ENCODE peak calls at places on chromosomes 4 and X, in seven cellular contexts. Y is esophagus muscularis mucosa, I is stomach, E is suprapubic skin, A is vagina, K is HCT116, Z is breast epithelium. W is an unnamed sample.

GRCh38 chr4:102734591-102735385 is 26.0 kb downstream of the MANBA start:
- DNase-seq in I (peak; percentile 28), Z (no peak), E (no peak), A (no peak), K (no peak), Y (peak; percentile 66), W (no peak)

GRCh38 chr4:98572697-98573096 is 85.7 kb downstream of the TSPAN5 start:
- DNase-seq in I (no peak), A (no peak), Y (no peak), K (no peak), E (no peak), Z (no peak), W (no peak)

GRCh38 chr4:11799182-11799581 is 370.5 kb upstream of the HS3ST1 start:
- DNase-seq in E (no peak), K (no peak), A (no peak), I (peak; percentile 27), Y (no peak), Z (no peak), W (no peak)

GRCh38 chr4:76208005-76208765 is 5.4 kb downstream of the SCARB2 start:
- DNase-seq in Y (peak; percentile 94), A (peak; percentile 96), K (no peak), Z (peak; percentile 63), E (peak; percentile 86), I (peak; percentile 74), W (no peak)

GRCh38 chrX:19747672-19748610 is 139.5 kb downstream of the SH3KBP1 start:
- DNase-seq in E (no peak), Y (no peak), Z (no peak), K (no peak), A (no peak), I (no peak), W (peak; percentile 93)

GRCh38 chr4:76738081-76738931 is 159.6 kb downstream of the SOWAHB start:
- DNase-seq in E (no peak), I (no peak), Y (no peak), K (no peak), A (no peak), Z (no peak), W (no peak)

GRCh38 chrX:71282514-71283408 is 674 bp upstream of the NONO start:
- DNase-seq in A (no peak), K (peak; percentile 4), Z (no peak), Y (no peak), E (no peak), I (no peak), W (no peak)

GRCh38 chrX:69556094-69557011 is 52.2 kb downstream of the NALF2 start:
- DNase-seq in I (no peak), A (no peak), Y (no peak), Z (no peak), K (peak; percentile 84), E (no peak), W (no peak)

GRCh38 chr4:187268940-187269339 is 545.3 kb upstream of the FAT1 start:
- DNase-seq in Y (no peak), E (no peak), Z (no peak), I (no peak), K (no peak), A (no peak), W (no peak)

GRCh38 chr4:76640252-76640925 is 205.4 kb downstream of the SHROOM3 start:
- DNase-seq in Z (no peak), I (peak; percentile 75), K (no peak), Y (no peak), A (no peak), E (no peak), W (no peak)

GRCh38 chr4:106809083-106809482 is 227.0 kb downstream of the DKK2 start:
- DNase-seq in Y (no peak), K (peak; percentile 26), E (no peak), Z (no peak), I (no peak), A (no peak), W (peak; percentile 26)

GRCh38 chr4:105605493-105605892 is 53.1 kb downstream of the ARHGEF38 start:
- DNase-seq in I (no peak), K (no peak), A (no peak), E (no peak), Y (no peak), Z (no peak), W (peak; percentile 10)

GRCh38 chrX:50594788-50595187 is 124.2 kb upstream of the DGKK start:
- DNase-seq in K (no peak), Y (no peak), Z (no peak), I (no peak), E (no peak), A (no peak), W (no peak)

GRCh38 chr4:69829678-69830077 is 30.3 kb downstream of the SULT1E1 start:
- DNase-seq in Z (no peak), Y (no peak), I (no peak), E (no peak), A (no peak), K (no peak), W (no peak)

GRCh38 chrX:127129510-127129909 is 310.0 kb downstream of the PRR32 start:
- DNase-seq in Y (no peak), Z (no peak), E (no peak), I (no peak), K (no peak), A (no peak), W (no peak)

GRCh38 chrX:50996930-50997329 is 86.4 kb downstream of the BMP15 start:
- DNase-seq in Z (no peak), E (no peak), K (no peak), Y (no peak), I (no peak), A (no peak), W (no peak)

GRCh38 chrX:45840411-45840950 is 639.8 kb upstream of the DIPK2B start:
- DNase-seq in E (no peak), K (no peak), A (no peak), I (no peak), Z (no peak), Y (no peak), W (no peak)

GRCh38 chr4:25367004-25367621 is 9.9 kb upstream of the ANAPC4 start:
- DNase-seq in E (no peak), A (no peak), I (no peak), K (no peak), Z (no peak), Y (no peak), W (no peak)
- TF ChIP-seq CTCF in E (peak; percentile 24), A (no peak), I (peak; percentile 42), K (peak; percentile 55), Z (no peak), Y (peak; percentile 44), W (no peak)

GRCh38 chr4:8304827-8305695 is 35.5 kb downstream of the HTRA3 start:
- DNase-seq in I (no peak), K (no peak), E (no peak), Z (peak; percentile 47), Y (no peak), A (no peak), W (no peak)

GRCh38 chr4:8307714-8308113 is 38.2 kb downstream of the HTRA3 start:
- DNase-seq in Z (peak; percentile 27), E (peak; percentile 60), A (no peak), I (no peak), K (no peak), Y (no peak), W (no peak)

GRCh38 chr4:8306511-8307021 is 37.0 kb downstream of the HTRA3 start:
- DNase-seq in Z (peak; percentile 49), A (no peak), K (no peak), I (no peak), E (peak; percentile 74), Y (no peak), W (no peak)

GRCh38 chr4:8307126-8307525 is 37.6 kb downstream of the HTRA3 start:
- DNase-seq in I (no peak), E (peak; percentile 50), Z (peak; percentile 22), K (no peak), Y (no peak), A (no peak), W (no peak)

GRCh38 chr4:8305851-8306361 is 36.4 kb downstream of the HTRA3 start:
- DNase-seq in E (peak; percentile 74), A (no peak), Z (peak; percentile 51), Y (no peak), I (no peak), K (no peak), W (no peak)
- TF ChIP-seq POLR2AphosphoS5 in E (no peak), A (no peak), Z (no peak), Y (no peak), I (no peak), K (no peak), W (no peak)

GRCh38 chr4:85166318-85166717 is 199.8 kb upstream of the WDFY3 start:
- DNase-seq in Y (no peak), A (no peak), Z (no peak), K (no peak), I (no peak), E (no peak), W (no peak)

GRCh38 chr4:85168456-85168855 is 202.0 kb upstream of the WDFY3 start:
- DNase-seq in Y (no peak), A (no peak), I (no peak), K (no peak), Z (no peak), E (no peak), W (no peak)

GRCh38 chr4:85170241-85170640 is 203.8 kb upstream of the WDFY3 start:
- DNase-seq in E (no peak), I (no peak), A (no peak), Z (no peak), Y (no peak), K (no peak), W (no peak)

DNA sequence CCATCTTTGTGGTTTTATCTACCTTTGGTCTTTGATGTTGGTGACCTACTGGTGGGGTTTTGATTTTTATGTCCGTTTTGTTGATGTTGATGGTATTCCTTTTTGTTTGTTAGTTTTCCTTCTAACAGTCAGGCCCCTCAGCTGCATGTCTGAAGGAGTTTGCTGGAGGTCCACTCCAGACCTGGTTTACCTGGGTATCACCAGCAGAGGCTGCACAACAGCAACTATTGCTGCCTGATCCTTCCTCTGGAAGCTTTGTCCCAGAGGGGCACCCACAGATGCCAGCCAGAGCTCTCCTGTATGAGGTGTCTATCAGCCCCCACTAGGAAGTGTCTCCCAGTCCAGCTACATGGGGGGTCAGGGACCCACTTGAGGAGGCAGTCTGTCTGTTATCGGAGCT is 199.3 kb upstream of the WDFY3 start:
- DNase-seq in K (no peak), A (no peak), Y (no peak), Z (no peak), I (no peak), E (no peak), W (no peak)
- TF ChIP-seq CTCF in K (peak; percentile 10), A (no peak), Y (no peak), Z (no peak), I (no peak), E (no peak), W (no peak)

DNA sequence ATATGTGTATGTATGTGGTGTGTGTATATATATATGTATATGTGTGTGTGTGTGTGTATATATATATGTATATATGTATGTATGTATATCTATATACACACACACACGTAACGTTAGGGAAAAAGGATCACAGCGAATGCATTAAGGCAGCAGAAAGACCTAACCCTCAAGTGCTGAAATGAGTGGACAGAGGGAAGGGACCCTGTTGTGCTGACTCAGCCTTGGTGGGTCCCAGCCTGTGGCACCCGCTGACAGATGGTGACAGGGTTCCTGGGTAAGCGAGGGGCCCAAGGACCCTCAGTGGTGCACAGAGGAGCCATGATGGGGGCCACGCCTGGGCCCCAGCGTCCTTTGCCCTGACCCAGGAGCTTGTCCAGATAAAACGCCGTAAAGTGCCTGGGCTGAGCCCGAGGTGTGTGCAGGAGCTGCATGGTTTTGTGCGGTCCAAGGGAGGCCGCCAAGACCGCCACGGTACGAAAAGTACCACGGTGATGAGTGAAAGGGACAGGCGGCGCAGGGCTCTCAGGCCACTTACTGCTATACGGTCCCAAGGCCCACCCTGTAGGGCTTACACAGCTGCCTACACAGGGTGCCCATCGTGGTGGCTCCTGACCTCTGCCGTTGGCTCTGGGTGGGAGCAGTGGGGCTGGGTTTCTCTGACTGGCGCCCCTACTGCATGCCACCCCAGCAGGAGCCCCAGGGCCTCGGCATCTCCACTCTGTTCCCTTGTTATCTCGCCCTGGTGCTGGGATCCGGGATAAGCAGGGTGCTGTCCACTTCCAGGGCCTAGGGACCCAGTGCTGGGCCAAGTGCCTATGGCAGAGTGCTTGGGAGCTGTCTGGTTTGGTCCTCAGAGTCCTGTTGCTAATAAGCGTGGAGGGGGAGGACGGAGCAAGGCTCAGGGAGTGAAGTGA is 10.0 kb downstream of the SH3BP2 start:
- DNase-seq in E (peak; percentile 78), K (no peak), Y (no peak), I (no peak), A (no peak), Z (no peak), W (no peak)
- TF ChIP-seq POLR2AphosphoS5 in E (no peak), K (no peak), Y (no peak), I (no peak), A (no peak), Z (no peak), W (no peak)

W was measured in HL-60.